ENCODE peak calls at places on chromosomes 6 and 20, in six cellular contexts. U is kidney tubule cell, K is omental fat pad, N is pancreas, Z is epithelial cell of esophagus, B is EL. J is an unnamed sample.

GRCh38 chr6:29813066-29813465 is 14.6 kb upstream of the HLA-G start:
- DNase-seq in U (no peak), K (no peak), N (no peak), Z (no peak), B (no peak), J (no peak)

GRCh38 chr6:170087946-170088348 is 202.9 kb downstream of the DLL1 start:
- DNase-seq in U (no peak), K (peak; percentile 18), N (peak; percentile 48), Z (no peak), B (no peak), J (no peak)

GRCh38 chr6:111972714-111973678 is 80.9 kb upstream of the CCN6 start:
- DNase-seq in U (peak; percentile 93), K (no peak), N (no peak), Z (peak; percentile 92), B (peak; percentile 95), J (no peak)

GRCh38 chr6:24940311-24940917 is 4.7 kb upstream of the RIPOR2 start:
- DNase-seq in U (no peak), K (no peak), N (no peak), Z (no peak), B (no peak), J (no peak)

GRCh38 chr6:113328886-113329381 is 528.2 kb upstream of the MARCKS start:
- DNase-seq in U (no peak), K (no peak), N (no peak), Z (no peak), B (no peak), J (no peak)

GRCh38 chr6:159169193-159169555 is at the start of gene FNDC1:
- DNase-seq in U (peak; percentile 22), K (peak; percentile 34), N (peak; percentile 80), Z (no peak), B (no peak), J (peak; percentile 42)

GRCh38 chr20:4763776-4764525 is 42.2 kb downstream of the PRND start:
- DNase-seq in U (no peak), K (no peak), N (no peak), Z (peak; percentile 65), B (no peak), J (no peak)

GRCh38 chr20:36145877-36146707 is 8.4 kb upstream of the EPB41L1 start:
- DNase-seq in U (peak; percentile 76), K (no peak), N (no peak), Z (no peak), B (no peak), J (peak; percentile 17)

GRCh38 chr6:139291813-139292619 is at the start of gene TXLNB:
- DNase-seq in U (peak; percentile 56), K (peak; percentile 68), N (no peak), Z (peak; percentile 65), B (peak; percentile 55), J (peak; percentile 98)

GRCh38 chr6:158011478-158011920 is 29.8 kb downstream of the SYNJ2 start:
- DNase-seq in U (no peak), K (no peak), N (no peak), Z (no peak), B (no peak), J (peak; percentile 57)

GRCh38 chr20:34560141-34560523 is 1.6 kb downstream of the MAP1LC3A start:
- DNase-seq in U (no peak), K (no peak), N (no peak), Z (no peak), B (no peak), J (no peak)

GRCh38 chr6:6556738-6557503 is 31.6 kb upstream of the LY86 start:
- DNase-seq in U (peak; percentile 46), K (no peak), N (peak; percentile 65), Z (peak; percentile 52), B (peak; percentile 34), J (peak; percentile 73)

GRCh38 chr6:167565884-167566491 is 241.1 kb downstream of the TTLL2 start:
- DNase-seq in U (no peak), K (peak; percentile 14), N (no peak), Z (no peak), B (no peak), J (no peak)

GRCh38 chr6:38935051-38935450 is 113.5 kb upstream of the GLP1R start:
- DNase-seq in U (no peak), K (no peak), N (no peak), Z (no peak), B (no peak), J (no peak)

GRCh38 chr6:126035764-126036163 is 49.4 kb downstream of the TRMT11 start:
- DNase-seq in U (no peak), K (no peak), N (no peak), Z (no peak), B (no peak), J (no peak)

GRCh38 chr6:15783484-15783883 is 120.7 kb upstream of the DTNBP1 start:
- DNase-seq in U (no peak), K (no peak), N (no peak), Z (no peak), B (no peak), J (no peak)

GRCh38 chr6:15441215-15441868 is 195.5 kb downstream of the JARID2 start:
- DNase-seq in U (peak; percentile 53), K (no peak), N (no peak), Z (peak; percentile 81), B (peak; percentile 81), J (peak; percentile 77)

GRCh38 chr6:108872001-108872974 is 24.1 kb downstream of the ARMC2 start:
- DNase-seq in U (peak; percentile 29), K (no peak), N (no peak), Z (no peak), B (no peak), J (no peak)

GRCh38 chr6:156398371-156398770 is 378.8 kb upstream of the ARID1B start:
- DNase-seq in U (no peak), K (no peak), N (no peak), Z (no peak), B (no peak), J (no peak)

GRCh38 chr6:3520541-3521220 is 63.8 kb upstream of the SLC22A23 start:
- DNase-seq in U (no peak), K (no peak), N (no peak), Z (no peak), B (peak; percentile 34), J (peak; percentile 40)

GRCh38 chr6:4637691-4638433 is 138.3 kb upstream of the CDYL start:
- DNase-seq in U (peak; percentile 75), K (no peak), N (no peak), Z (peak; percentile 90), B (peak; percentile 75), J (no peak)

GRCh38 chr20:53657289-53657678 is 63.6 kb upstream of the ZNF217 start:
- DNase-seq in U (no peak), K (no peak), N (no peak), Z (no peak), B (no peak), J (no peak)

GRCh38 chr6:344816-345340 is 46.7 kb upstream of the IRF4 start:
- DNase-seq in U (no peak), K (no peak), N (no peak), Z (no peak), B (no peak), J (no peak)

GRCh38 chr20:32581839-32582658 is 3.1 kb downstream of the NOL4L start:
- DNase-seq in U (no peak), K (no peak), N (no peak), Z (no peak), B (no peak), J (peak; percentile 57)

GRCh38 chr6:16498237-16498636 is 259.9 kb downstream of the GMPR start:
- DNase-seq in U (no peak), K (no peak), N (no peak), Z (peak; percentile 91), B (no peak), J (no peak)

GRCh38 chr6:141199074-141199473 is 933.7 kb upstream of the GJE1 start:
- DNase-seq in U (no peak), K (no peak), N (no peak), Z (no peak), B (peak; percentile 3), J (peak; percentile 10)